ENCODE peak calls at places on chromosomes 6 and 20, in four cellular contexts. G is coronary artery, Z is B cell, H is Peyer's patch. K is an unnamed sample.

GRCh38 chr20:50982372-50982771 is 23.8 kb downstream of the MOCS3 start:
- DNase-seq in Z (no peak), G (no peak), H (peak), K (no peak)

GRCh38 chr6:29005183-29005885 is at the start of gene ZNF311:
- DNase-seq in G (no peak), Z (no peak), H (peak), K (no peak)

GRCh38 chr6:44858998-44859397 is 469.1 kb upstream of the RUNX2 start:
- DNase-seq in Z (no peak), G (no peak), H (no peak), K (no peak)

GRCh38 chr6:140043357-140043756 is 668.9 kb upstream of the CITED2 start:
- DNase-seq in Z (no peak), H (no peak), G (no peak), K (no peak)

GRCh38 chr6:169961772-169962561 is 210.5 kb downstream of the ERMARD start:
- DNase-seq in H (peak), G (peak), Z (peak), K (no peak)

GRCh38 chr6:135902756-135903331 is 51.3 kb downstream of the PDE7B start:
- DNase-seq in Z (no peak), G (no peak), H (no peak), K (no peak)

GRCh38 chr6:71420693-71421328 is 132.2 kb downstream of the OGFRL1 start:
- DNase-seq in H (peak), G (peak), Z (peak), K (peak)

GRCh38 chr6:132919028-132919427 is 104.7 kb downstream of the RPS12 start:
- DNase-seq in Z (no peak), G (no peak), H (no peak), K (no peak)

GRCh38 chr20:49281059-49281912 is 3.4 kb upstream of the ZNFX1 start:
- DNase-seq in G (no peak), H (no peak), Z (no peak), K (no peak)

GRCh38 chr6:27839303-27840081 is 72.7 kb downstream of the OR2B2 start:
- DNase-seq in Z (no peak), G (peak), H (peak), K (no peak)

GRCh38 chr20:2237059-2237458 is 58.7 kb upstream of the TGM3 start:
- DNase-seq in H (peak), Z (no peak), G (peak), K (no peak)

GRCh38 chr6:150930816-150931215 is 65.3 kb downstream of the MTHFD1L start:
- DNase-seq in G (no peak), H (no peak), Z (no peak), K (no peak)

GRCh38 chr20:33210371-33210770 is 6.8 kb upstream of the BPIFA3 start:
- DNase-seq in G (no peak), Z (no peak), H (no peak), K (no peak)

GRCh38 chr20:14879020-14879697 is 541.7 kb upstream of the FLRT3 start:
- DNase-seq in G (no peak), Z (no peak), H (no peak), K (no peak)

GRCh38 chr6:151676460-151676807 is 131.0 kb upstream of the ESR1 start:
- DNase-seq in H (no peak), G (no peak), Z (no peak), K (no peak)

GRCh38 chr20:33684533-33685327 is 1.5 kb downstream of the E2F1 start:
- DNase-seq in H (no peak), G (no peak), Z (no peak), K (no peak)

GRCh38 chr6:140303218-140303949 is 928.9 kb upstream of the CITED2 start:
- DNase-seq in H (no peak), G (no peak), Z (no peak), K (no peak)

GRCh38 chr6:99933129-99933528 is 60.9 kb downstream of the MCHR2 start:
- DNase-seq in Z (no peak), H (no peak), G (no peak), K (no peak)

GRCh38 chr20:2741463-2741862 is 48.9 kb downstream of the EBF4 start:
- DNase-seq in G (no peak), Z (no peak), H (no peak), K (no peak)

GRCh38 chr6:72826033-72826432 is 204.2 kb downstream of the KCNQ5 start:
- DNase-seq in Z (no peak), H (no peak), G (no peak), K (no peak)

GRCh38 chr6:142631517-142632385 is 313.2 kb downstream of the HIVEP2 start:
- DNase-seq in Z (no peak), H (no peak), G (no peak), K (no peak)
- TF ChIP-seq CTCF in Z (no peak), H (no peak), G (no peak), K (no peak)

DNA sequence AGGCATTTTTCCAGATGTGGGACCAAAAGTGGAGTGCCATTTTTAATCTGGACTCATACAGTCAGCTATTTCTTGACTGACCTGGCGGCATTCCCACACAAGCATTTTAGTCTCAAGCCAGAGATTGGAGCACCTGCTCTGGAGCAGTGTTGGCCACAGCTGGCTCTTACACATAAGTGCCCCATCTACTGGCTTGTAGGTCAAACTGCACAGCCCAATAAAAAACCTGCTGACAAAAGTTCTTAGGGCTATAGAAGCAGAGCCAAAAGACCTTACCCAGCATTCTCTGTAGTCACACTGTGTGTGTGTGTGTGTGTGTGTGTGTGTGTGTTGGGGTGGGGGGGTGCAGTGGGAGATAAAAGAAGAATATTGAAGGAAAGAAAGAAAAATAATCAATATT is 38.6 kb upstream of the SENP6 start:
- DNase-seq in Z (no peak), G (no peak), H (peak), K (no peak)
- TF ChIP-seq CTCF in Z (no peak), G (no peak), H (peak), K (no peak)

GRCh38 chr6:33251390-33252012 is 20.2 kb downstream of the VPS52 start:
- DNase-seq in G (no peak), Z (no peak), H (no peak), K (no peak)
- TF ChIP-seq CTCF in G (no peak), Z (no peak), H (no peak), K (no peak)

GRCh38 chr6:26296857-26297648 is 67.9 kb upstream of the BTN3A2 start:
- DNase-seq in H (no peak), Z (no peak), G (no peak), K (no peak)
- TF ChIP-seq CTCF in H (no peak), Z (no peak), G (no peak), K (no peak)

GRCh38 chr20:62707981-62708521 is 585 bp upstream of the NTSR1 start:
- DNase-seq in H (no peak), G (no peak), Z (peak), K (no peak)
- TF ChIP-seq CTCF in H (no peak), G (no peak), Z (peak), K (no peak)

DNA sequence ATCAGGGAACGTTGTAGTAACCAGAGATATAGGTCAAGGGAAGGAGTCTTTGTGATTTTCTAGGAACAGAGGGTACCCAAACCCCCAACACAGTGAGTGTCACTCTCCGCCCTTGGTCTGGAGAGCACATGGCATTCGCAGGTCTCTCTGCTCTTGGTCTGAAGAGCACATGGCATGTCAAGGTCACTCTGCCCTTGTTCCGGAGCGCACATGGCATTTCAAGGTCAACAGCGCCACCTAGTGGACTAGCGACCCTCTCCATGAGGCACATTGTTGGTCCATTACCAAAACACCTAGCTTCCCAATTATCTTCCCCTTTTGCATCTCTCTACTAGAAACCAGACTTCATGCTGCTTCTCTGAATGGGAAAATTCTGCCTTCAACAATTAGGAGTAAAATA is 260.0 kb downstream of the C6orf118 start:
- DNase-seq in Z (no peak), G (no peak), H (no peak), K (no peak)
- TF ChIP-seq CTCF in Z (peak), G (no peak), H (no peak), K (no peak)

GRCh38 chr20:20289331-20289730 is 78.6 kb upstream of the INSM1 start:
- DNase-seq in H (no peak), G (no peak), Z (no peak), K (no peak)

GRCh38 chr20:20293986-20294385 is 73.9 kb upstream of the INSM1 start:
- DNase-seq in H (no peak), Z (no peak), G (no peak), K (no peak)

GRCh38 chr20:20297181-20297580 is 70.7 kb upstream of the INSM1 start:
- DNase-seq in H (no peak), Z (no peak), G (no peak), K (no peak)

GRCh38 chr20:20295621-20296498 is 72.0 kb upstream of the INSM1 start:
- DNase-seq in Z (no peak), G (no peak), H (no peak), K (no peak)

GRCh38 chr20:20292472-20292871 is 75.4 kb upstream of the INSM1 start:
- DNase-seq in Z (no peak), H (no peak), G (no peak), K (no peak)
- TF ChIP-seq CTCF in Z (no peak), H (no peak), G (no peak), K (no peak)

GRCh38 chr6:35729349-35729678 is 7.5 kb upstream of the ARMC12 start:
- DNase-seq in Z (no peak), G (no peak), H (no peak), K (no peak)

GRCh38 chr6:35727206-35727934 is 9.5 kb upstream of the ARMC12 start:
- DNase-seq in H (peak), G (peak), Z (no peak), K (peak)

GRCh38 chr6:35727935-35728662 is 8.7 kb upstream of the ARMC12 start:
- DNase-seq in Z (peak), H (peak), G (peak), K (peak)

GRCh38 chr6:35729722-35730121 is 7.1 kb upstream of the ARMC12 start:
- DNase-seq in Z (no peak), H (peak), G (no peak), K (no peak)

GRCh38 chr6:35728663-35729348 is 8.0 kb upstream of the ARMC12 start:
- DNase-seq in H (peak), Z (peak), G (no peak), K (no peak)
- TF ChIP-seq CTCF in H (no peak), Z (peak), G (no peak), K (no peak)

DNA sequence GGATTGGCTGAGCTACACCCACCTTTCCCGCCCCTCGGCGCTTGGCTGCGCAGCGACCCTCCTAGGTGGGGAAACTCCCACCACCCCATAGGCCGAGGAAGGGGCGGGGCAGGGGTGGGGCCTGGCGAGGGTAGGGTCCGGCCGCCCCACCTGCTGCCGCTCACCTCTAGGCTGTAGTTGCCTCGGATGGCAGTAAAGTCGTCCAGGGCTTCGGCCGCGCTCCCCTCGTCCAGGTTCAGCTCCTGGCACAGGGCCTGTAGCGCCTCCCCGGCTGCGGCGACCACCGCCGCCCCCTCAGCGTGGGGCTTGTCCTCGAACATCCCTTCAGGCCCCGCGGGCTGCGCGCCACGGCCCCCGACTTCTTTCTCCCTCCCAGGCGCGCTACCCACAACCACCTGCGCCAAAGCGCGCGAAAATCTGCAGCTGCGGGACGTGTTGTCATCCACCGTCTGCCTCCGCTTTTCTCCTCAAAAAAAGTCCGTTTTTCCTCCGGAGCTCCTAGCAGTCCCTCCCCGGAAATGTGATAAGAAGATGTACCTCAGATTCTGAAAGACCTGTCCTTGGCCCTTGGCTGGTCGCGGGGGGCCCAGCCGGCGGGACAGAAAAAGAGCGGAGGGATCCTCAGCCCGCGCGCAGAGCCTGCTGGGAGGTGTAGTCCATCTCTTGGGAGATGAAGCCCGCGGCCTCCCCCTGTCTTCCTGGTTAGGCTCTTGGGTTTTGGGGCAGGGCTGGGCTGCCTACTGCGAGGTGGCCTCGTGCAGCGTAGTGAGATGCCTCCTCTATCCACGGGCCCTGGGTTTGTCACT is at the start of gene RBL1:
- DNase-seq in G (peak), Z (peak), H (peak), K (peak)
- TF ChIP-seq CTCF in G (no peak), Z (peak), H (peak), K (no peak)